ENCODE peak calls at places on chromosome 3, in eight cellular contexts. F is foreskin fibroblast; J is cardiac muscle cell; N is fibroblast of pulmonary artery; O is A549; Q is mammary epithelial cell; I is CD8-positive, alpha-beta T cell; Z is GM12878. E is an unnamed sample.

GRCh38 chr3:133694288-133695268 is 32.8 kb upstream of the TOPBP1 start:
- DNase-seq in J (no peak), O (no peak), F (no peak), Z (no peak), N (no peak), I (no peak), Q (no peak), E (no peak)

GRCh38 chr3:197795200-197795599 is 4.1 kb downstream of the LRCH3 start:
- DNase-seq in I (no peak), J (no peak), Q (peak), F (peak), Z (no peak), N (peak), O (no peak), E (no peak)

GRCh38 chr3:13078158-13078905 is 5.1 kb upstream of the IQSEC1 start:
- DNase-seq in O (no peak), Z (no peak), I (no peak), J (no peak), N (no peak), Q (no peak), F (no peak), E (no peak)

GRCh38 chr3:50825841-50826240 is 151.1 kb downstream of the DOCK3 start:
- DNase-seq in Q (no peak), Z (no peak), J (no peak), N (no peak), O (no peak), I (no peak), F (no peak), E (peak)

GRCh38 chr3:30693470-30694120 is 87.2 kb downstream of the TGFBR2 start:
- DNase-seq in N (peak), J (peak), O (peak), Q (peak), I (no peak), Z (peak), F (peak), E (peak)

GRCh38 chr3:194075802-194076460 is 60.0 kb upstream of the HES1 start:
- DNase-seq in Q (no peak), J (no peak), Z (no peak), I (no peak), O (peak), N (no peak), F (no peak), E (no peak)

GRCh38 chr3:55313701-55314100 is 173.4 kb downstream of the WNT5A start:
- DNase-seq in Q (no peak), Z (no peak), I (no peak), O (no peak), F (no peak), J (no peak), N (no peak), E (no peak)

GRCh38 chr3:13018561-13019242 is 54.5 kb downstream of the IQSEC1 start:
- DNase-seq in Q (no peak), I (no peak), F (no peak), Z (no peak), J (no peak), O (no peak), N (no peak), E (no peak)

GRCh38 chr3:8423307-8423706 is 78.3 kb upstream of the LMCD1 start:
- DNase-seq in I (no peak), J (no peak), O (no peak), F (no peak), Q (no peak), Z (no peak), N (no peak), E (peak)
- TF ChIP-seq CTCF in I (no peak), J (no peak), O (no peak), F (no peak), Q (no peak), Z (no peak), N (no peak), E (peak)

GRCh38 chr3:97658670-97659285 is 105.8 kb upstream of the ARL6 start:
- DNase-seq in Z (no peak), I (no peak), O (peak), N (peak), F (no peak), J (peak), Q (peak), E (no peak)

GRCh38 chr3:97662808-97663207 is 101.8 kb upstream of the ARL6 start:
- DNase-seq in Z (no peak), Q (no peak), N (no peak), J (no peak), I (no peak), O (no peak), F (no peak), E (no peak)

DNA sequence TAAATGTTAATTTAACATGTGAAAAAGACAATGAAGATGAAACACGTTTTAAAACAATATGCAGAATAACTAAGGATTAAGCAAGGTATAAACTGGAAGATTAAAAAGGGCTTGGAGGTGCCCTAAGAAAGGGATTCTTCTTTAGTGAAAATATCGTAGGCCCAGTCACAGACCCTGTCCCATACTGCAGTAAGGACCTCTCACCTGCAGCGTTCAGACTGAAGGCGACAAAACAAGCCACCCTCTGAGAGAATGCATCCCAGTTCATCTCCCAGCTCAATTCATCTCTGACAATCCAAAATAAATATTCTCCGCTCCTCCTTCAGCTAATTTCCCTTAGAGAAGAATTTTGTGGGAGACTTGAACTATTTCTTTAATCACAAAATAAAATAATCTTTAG is 102.3 kb upstream of the ARL6 start:
- DNase-seq in F (no peak), I (no peak), J (no peak), Z (no peak), Q (no peak), O (no peak), N (no peak), E (no peak)
- H3K4me3 ChIP-seq in F (no peak), I (no peak), J (no peak), Z (no peak), Q (no peak), O (no peak), N (no peak), E (no peak)

GRCh38 chr3:463793-464192 is 267.2 kb downstream of the CHL1 start:
- DNase-seq in O (no peak), J (no peak), Z (peak), Q (no peak), I (no peak), N (no peak), F (no peak), E (no peak)

GRCh38 chr3:462851-463250 is 266.3 kb downstream of the CHL1 start:
- DNase-seq in I (no peak), O (no peak), N (no peak), Z (no peak), F (no peak), J (no peak), Q (no peak), E (no peak)

GRCh38 chr3:473284-473800 is 276.8 kb downstream of the CHL1 start:
- DNase-seq in F (no peak), Q (no peak), O (no peak), Z (no peak), N (no peak), J (no peak), I (no peak), E (no peak)

GRCh38 chr3:464255-464654 is 267.7 kb downstream of the CHL1 start:
- DNase-seq in I (no peak), Q (no peak), N (no peak), J (peak), F (no peak), O (no peak), Z (no peak), E (no peak)

GRCh38 chr3:468172-468571 is 271.6 kb downstream of the CHL1 start:
- DNase-seq in F (no peak), Z (no peak), O (no peak), J (peak), N (no peak), Q (no peak), I (no peak), E (no peak)
- TF ChIP-seq CTCF in F (no peak), Z (peak), O (peak), J (peak), N (peak), Q (no peak), I (no peak), E (peak)

DNA sequence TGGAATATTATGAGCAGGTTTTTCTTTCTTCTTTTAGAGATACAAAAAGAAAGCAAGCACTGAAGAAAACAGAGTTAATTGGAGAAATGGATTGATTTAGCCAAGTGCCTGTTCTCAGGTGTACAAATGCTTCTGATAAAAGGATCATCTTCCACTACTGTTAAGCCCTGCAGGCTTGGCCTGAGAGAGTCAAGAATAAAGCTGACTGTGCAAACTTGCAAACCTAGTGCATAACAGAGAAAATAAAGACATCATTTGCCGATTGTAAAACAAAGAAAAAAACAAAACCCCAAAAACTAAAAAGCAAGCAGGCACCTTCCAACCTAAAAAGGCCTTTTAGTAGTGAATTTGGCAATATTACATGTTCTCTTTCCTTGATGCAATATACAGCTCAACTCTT is 78.0 kb upstream of the CCDC80 start:
- DNase-seq in Q (no peak), F (no peak), O (no peak), Z (no peak), N (no peak), I (no peak), J (no peak), E (no peak)
- H3K4me3 ChIP-seq in Q (no peak), F (no peak), O (no peak), Z (no peak), N (no peak), I (no peak), J (no peak), E (no peak)

DNA sequence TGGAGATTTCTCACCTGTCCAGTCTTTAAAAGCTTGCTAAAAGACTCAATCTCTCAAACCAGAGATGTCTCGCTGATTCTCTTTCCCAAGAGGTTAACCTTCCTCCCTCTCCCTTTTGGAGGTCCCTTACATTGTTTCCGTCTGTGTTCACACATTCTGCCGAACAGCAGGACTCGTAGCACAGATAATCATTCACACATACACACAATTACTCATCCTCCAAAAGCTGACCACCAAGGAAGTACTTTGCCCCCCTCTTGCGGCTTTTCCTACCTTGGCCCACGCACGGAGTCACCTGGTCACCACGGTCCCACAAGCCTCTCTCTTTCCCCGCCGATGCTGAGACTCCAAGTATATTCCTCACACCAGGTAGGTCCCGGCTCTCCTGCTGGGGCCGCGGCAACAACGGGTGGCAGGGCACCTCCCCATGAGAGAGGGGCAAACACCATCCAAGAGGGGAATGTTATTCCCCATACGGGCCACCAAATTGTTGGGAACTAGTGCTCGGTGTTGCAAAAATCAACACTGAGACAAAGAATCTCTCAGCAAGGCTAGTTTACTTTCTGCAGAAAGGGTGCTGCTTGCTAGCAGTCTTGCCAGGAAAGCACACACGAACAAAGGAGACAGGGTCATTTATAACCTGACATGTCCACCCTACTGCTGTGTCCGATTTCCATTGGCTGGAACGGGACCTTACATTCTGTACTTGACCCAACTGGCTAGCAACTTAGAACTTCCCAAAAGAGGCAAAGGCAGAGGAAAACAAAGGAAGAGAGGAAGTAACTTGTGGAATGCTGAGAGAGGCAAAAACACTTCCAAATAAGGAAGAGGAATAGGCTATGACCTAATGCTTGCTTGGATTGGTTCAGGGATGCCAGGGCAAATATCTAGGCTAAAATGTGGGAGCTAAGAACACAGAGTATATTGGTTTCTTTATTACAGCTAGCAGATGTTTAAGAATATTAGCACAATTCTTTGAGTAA is 102.1 kb upstream of the NECTIN3 start:
- DNase-seq in Q (no peak), O (no peak), F (no peak), N (no peak), Z (no peak), J (no peak), I (no peak), E (no peak)
- TF ChIP-seq CTCF in Q (no peak), O (no peak), F (no peak), N (no peak), Z (no peak), J (no peak), I (no peak), E (no peak)

GRCh38 chr3:22121068-22121706 is 370.2 kb upstream of the ZNF385D start:
- DNase-seq in O (no peak), I (no peak), J (no peak), N (no peak), F (no peak), Q (no peak), Z (no peak), E (no peak)
- H3K4me3 ChIP-seq in O (no peak), I (no peak), J (no peak), N (no peak), F (no peak), Q (no peak), Z (no peak), E (no peak)

GRCh38 chr3:105988540-105988939 is 119.7 kb upstream of the CBLB start:
- DNase-seq in Z (no peak), F (no peak), Q (no peak), J (no peak), I (no peak), N (no peak), O (no peak), E (no peak)
- TF ChIP-seq CTCF in Z (no peak), F (no peak), Q (no peak), J (no peak), I (no peak), N (no peak), O (no peak), E (no peak)